ENCODE peak calls at places on chromosomes 16 and 17, in six cellular contexts. One of them, this sample, is unnamed.
A peak's percentile ranks its signal among the peaks of the same experiment; 100 is the strongest.

GRCh38 chr17:39828443-39828842 is 35.7 kb downstream of the IKZF3 start:
- DNase-seq in stimulated activated CD4-positive, alpha-beta T cell treated with anti-CD3 and anti-CD28 coated beads, Interleukin-2, amount 100 ng/mL, for 48 hours: no peak
- DNase-seq in NCI-H2171 treated with DMSO at 0.1 percent for 48 hours: no peak
- DNase-seq in naive thymus-derived CD8-positive, alpha-beta T cell: no peak
- DNase-seq in stimulated activated CD8-positive, alpha-beta memory T cell treated with anti-CD3 and anti-CD28 coated beads, Interleukin-2, amount 100 ng/mL, for 1 hour: no peak
- DNase-seq in hypothalamus: no peak
- DNase-seq in this sample: no peak

GRCh38 chr16:86874141-86874540 is 295.8 kb downstream of the FOXL1 start:
- DNase-seq in NCI-H2171 treated with DMSO at 0.1 percent for 48 hours: no peak
- DNase-seq in stimulated activated CD4-positive, alpha-beta T cell treated with anti-CD3 and anti-CD28 coated beads, Interleukin-2, amount 100 ng/mL, for 48 hours: peak; percentile 30
- DNase-seq in stimulated activated CD8-positive, alpha-beta memory T cell treated with anti-CD3 and anti-CD28 coated beads, Interleukin-2, amount 100 ng/mL, for 1 hour: no peak
- DNase-seq in naive thymus-derived CD8-positive, alpha-beta T cell: no peak
- DNase-seq in hypothalamus: no peak
- DNase-seq in this sample: no peak

GRCh38 chr16:4323845-4324478 is 8.1 kb downstream of the GLIS2 start:
- DNase-seq in stimulated activated CD8-positive, alpha-beta memory T cell treated with anti-CD3 and anti-CD28 coated beads, Interleukin-2, amount 100 ng/mL, for 1 hour: no peak
- DNase-seq in stimulated activated CD4-positive, alpha-beta T cell treated with anti-CD3 and anti-CD28 coated beads, Interleukin-2, amount 100 ng/mL, for 48 hours: no peak
- DNase-seq in NCI-H2171 treated with DMSO at 0.1 percent for 48 hours: no peak
- DNase-seq in naive thymus-derived CD8-positive, alpha-beta T cell: no peak
- DNase-seq in hypothalamus: no peak
- DNase-seq in this sample: no peak

GRCh38 chr17:78105551-78105950 is 23.0 kb downstream of the TMC6 start:
- DNase-seq in naive thymus-derived CD8-positive, alpha-beta T cell: no peak
- DNase-seq in stimulated activated CD8-positive, alpha-beta memory T cell treated with anti-CD3 and anti-CD28 coated beads, Interleukin-2, amount 100 ng/mL, for 1 hour: no peak
- DNase-seq in hypothalamus: no peak
- DNase-seq in stimulated activated CD4-positive, alpha-beta T cell treated with anti-CD3 and anti-CD28 coated beads, Interleukin-2, amount 100 ng/mL, for 48 hours: no peak
- DNase-seq in NCI-H2171 treated with DMSO at 0.1 percent for 48 hours: no peak
- DNase-seq in this sample: no peak

GRCh38 chr17:77404812-77405581 is 264.2 kb downstream of the SEC14L1 start:
- DNase-seq in naive thymus-derived CD8-positive, alpha-beta T cell: peak; percentile 80
- DNase-seq in hypothalamus: no peak
- DNase-seq in stimulated activated CD4-positive, alpha-beta T cell treated with anti-CD3 and anti-CD28 coated beads, Interleukin-2, amount 100 ng/mL, for 48 hours: peak; percentile 68
- DNase-seq in stimulated activated CD8-positive, alpha-beta memory T cell treated with anti-CD3 and anti-CD28 coated beads, Interleukin-2, amount 100 ng/mL, for 1 hour: peak; percentile 69
- DNase-seq in NCI-H2171 treated with DMSO at 0.1 percent for 48 hours: no peak
- DNase-seq in this sample: no peak

GRCh38 chr17:40458001-40458791 is 14.9 kb downstream of the IGFBP4 start:
- DNase-seq in naive thymus-derived CD8-positive, alpha-beta T cell: no peak
- DNase-seq in NCI-H2171 treated with DMSO at 0.1 percent for 48 hours: peak; percentile 42
- DNase-seq in stimulated activated CD4-positive, alpha-beta T cell treated with anti-CD3 and anti-CD28 coated beads, Interleukin-2, amount 100 ng/mL, for 48 hours: no peak
- DNase-seq in stimulated activated CD8-positive, alpha-beta memory T cell treated with anti-CD3 and anti-CD28 coated beads, Interleukin-2, amount 100 ng/mL, for 1 hour: no peak
- DNase-seq in hypothalamus: no peak
- DNase-seq in this sample: no peak

GRCh38 chr16:85767569-85767968 is 16.7 kb upstream of the C16orf74 start:
- DNase-seq in hypothalamus: no peak
- DNase-seq in naive thymus-derived CD8-positive, alpha-beta T cell: no peak
- DNase-seq in stimulated activated CD4-positive, alpha-beta T cell treated with anti-CD3 and anti-CD28 coated beads, Interleukin-2, amount 100 ng/mL, for 48 hours: no peak
- DNase-seq in NCI-H2171 treated with DMSO at 0.1 percent for 48 hours: no peak
- DNase-seq in stimulated activated CD8-positive, alpha-beta memory T cell treated with anti-CD3 and anti-CD28 coated beads, Interleukin-2, amount 100 ng/mL, for 1 hour: no peak
- DNase-seq in this sample: peak; percentile 69

GRCh38 chr16:77781091-77781490 is 7.3 kb upstream of the VAT1L start:
- DNase-seq in stimulated activated CD8-positive, alpha-beta memory T cell treated with anti-CD3 and anti-CD28 coated beads, Interleukin-2, amount 100 ng/mL, for 1 hour: no peak
- DNase-seq in hypothalamus: no peak
- DNase-seq in naive thymus-derived CD8-positive, alpha-beta T cell: no peak
- DNase-seq in stimulated activated CD4-positive, alpha-beta T cell treated with anti-CD3 and anti-CD28 coated beads, Interleukin-2, amount 100 ng/mL, for 48 hours: no peak
- DNase-seq in NCI-H2171 treated with DMSO at 0.1 percent for 48 hours: no peak
- DNase-seq in this sample: no peak

GRCh38 chr17:27466748-27467375 is 10.6 kb downstream of the KSR1 start:
- DNase-seq in stimulated activated CD4-positive, alpha-beta T cell treated with anti-CD3 and anti-CD28 coated beads, Interleukin-2, amount 100 ng/mL, for 48 hours: peak; percentile 70
- DNase-seq in naive thymus-derived CD8-positive, alpha-beta T cell: peak; percentile 7
- DNase-seq in stimulated activated CD8-positive, alpha-beta memory T cell treated with anti-CD3 and anti-CD28 coated beads, Interleukin-2, amount 100 ng/mL, for 1 hour: no peak
- DNase-seq in NCI-H2171 treated with DMSO at 0.1 percent for 48 hours: no peak
- DNase-seq in hypothalamus: no peak
- DNase-seq in this sample: no peak

GRCh38 chr17:57968456-57968855 is 13.2 kb upstream of the CUEDC1 start:
- DNase-seq in stimulated activated CD8-positive, alpha-beta memory T cell treated with anti-CD3 and anti-CD28 coated beads, Interleukin-2, amount 100 ng/mL, for 1 hour: no peak
- DNase-seq in naive thymus-derived CD8-positive, alpha-beta T cell: no peak
- DNase-seq in NCI-H2171 treated with DMSO at 0.1 percent for 48 hours: no peak
- DNase-seq in hypothalamus: no peak
- DNase-seq in stimulated activated CD4-positive, alpha-beta T cell treated with anti-CD3 and anti-CD28 coated beads, Interleukin-2, amount 100 ng/mL, for 48 hours: no peak
- DNase-seq in this sample: no peak

GRCh38 chr17:7710341-7710740 is 5.3 kb downstream of the EFNB3 start:
- DNase-seq in stimulated activated CD4-positive, alpha-beta T cell treated with anti-CD3 and anti-CD28 coated beads, Interleukin-2, amount 100 ng/mL, for 48 hours: no peak
- DNase-seq in stimulated activated CD8-positive, alpha-beta memory T cell treated with anti-CD3 and anti-CD28 coated beads, Interleukin-2, amount 100 ng/mL, for 1 hour: no peak
- DNase-seq in hypothalamus: no peak
- DNase-seq in naive thymus-derived CD8-positive, alpha-beta T cell: no peak
- DNase-seq in NCI-H2171 treated with DMSO at 0.1 percent for 48 hours: no peak
- DNase-seq in this sample: no peak